ENCODE peak calls at places on chromosomes 5 and 9, in eight cellular contexts. One of them, this sample, is unnamed.

GRCh38 chr5:69368458-69369368 is 607 bp downstream of the AK6 start:
- DNase-seq in RCC 7860: no peak
- DNase-seq in fibroblast of mammary gland: peak
- DNase-seq in stomach: no peak
- DNase-seq in MV-4-11: no peak
- DNase-seq in left cardiac atrium: no peak
- DNase-seq in GOT3: no peak
- DNase-seq in effector memory CD8-positive, alpha-beta T cell: no peak
- DNase-seq in this sample: no peak

GRCh38 chr5:93044860-93045666 is 536.0 kb downstream of the NR2F1-AS1 start:
- DNase-seq in GOT3: no peak
- DNase-seq in left cardiac atrium: no peak
- DNase-seq in effector memory CD8-positive, alpha-beta T cell: no peak
- DNase-seq in fibroblast of mammary gland: no peak
- DNase-seq in MV-4-11: peak
- DNase-seq in stomach: no peak
- DNase-seq in RCC 7860: no peak
- DNase-seq in this sample: no peak

GRCh38 chr5:53927668-53928247 is 367.3 kb downstream of the NDUFS4 start:
- DNase-seq in left cardiac atrium: no peak
- DNase-seq in MV-4-11: no peak
- DNase-seq in fibroblast of mammary gland: no peak
- DNase-seq in stomach: no peak
- DNase-seq in GOT3: no peak
- DNase-seq in RCC 7860: no peak
- DNase-seq in effector memory CD8-positive, alpha-beta T cell: no peak
- DNase-seq in this sample: no peak

GRCh38 chr5:160894-161540 is 30.3 kb upstream of the LRRC14B start:
- DNase-seq in stomach: peak
- DNase-seq in effector memory CD8-positive, alpha-beta T cell: no peak
- DNase-seq in MV-4-11: no peak
- DNase-seq in GOT3: no peak
- DNase-seq in left cardiac atrium: peak
- DNase-seq in fibroblast of mammary gland: no peak
- DNase-seq in RCC 7860: no peak
- DNase-seq in this sample: no peak

GRCh38 chr5:52878671-52879070 is 91.0 kb downstream of the ITGA1 start:
- DNase-seq in fibroblast of mammary gland: peak
- DNase-seq in RCC 7860: peak
- DNase-seq in MV-4-11: no peak
- DNase-seq in left cardiac atrium: no peak
- DNase-seq in stomach: no peak
- DNase-seq in GOT3: no peak
- DNase-seq in effector memory CD8-positive, alpha-beta T cell: no peak
- DNase-seq in this sample: no peak

GRCh38 chr5:76388791-76389512 is 14.1 kb upstream of the IQGAP2 start:
- DNase-seq in MV-4-11: no peak
- DNase-seq in effector memory CD8-positive, alpha-beta T cell: no peak
- DNase-seq in left cardiac atrium: no peak
- DNase-seq in GOT3: no peak
- DNase-seq in fibroblast of mammary gland: no peak
- DNase-seq in stomach: no peak
- DNase-seq in RCC 7860: no peak
- DNase-seq in this sample: no peak

GRCh38 chr9:108296056-108296455 is 559.7 kb downstream of the ACTL7B start:
- DNase-seq in stomach: no peak
- DNase-seq in fibroblast of mammary gland: peak
- DNase-seq in RCC 7860: peak
- DNase-seq in MV-4-11: no peak
- DNase-seq in GOT3: no peak
- DNase-seq in effector memory CD8-positive, alpha-beta T cell: no peak
- DNase-seq in left cardiac atrium: no peak
- DNase-seq in this sample: no peak

GRCh38 chr5:134525687-134526482 is 415 bp downstream of the JADE2 start:
- DNase-seq in stomach: peak
- DNase-seq in MV-4-11: peak
- DNase-seq in left cardiac atrium: peak
- DNase-seq in fibroblast of mammary gland: peak
- DNase-seq in effector memory CD8-positive, alpha-beta T cell: peak
- DNase-seq in RCC 7860: peak
- DNase-seq in GOT3: no peak
- DNase-seq in this sample: peak

GRCh38 chr5:87944553-87945320 is 323.9 kb downstream of the TMEM161B start:
- DNase-seq in fibroblast of mammary gland: no peak
- DNase-seq in left cardiac atrium: peak
- DNase-seq in RCC 7860: no peak
- DNase-seq in effector memory CD8-positive, alpha-beta T cell: no peak
- DNase-seq in MV-4-11: no peak
- DNase-seq in GOT3: no peak
- DNase-seq in stomach: peak
- DNase-seq in this sample: no peak

This sample was measured in prostate gland.